ENCODE peak calls at places on chromosomes 6 and 20, in nine cellular contexts. J is cardiac muscle cell, S is AG10803, Y is AG04449, V is progenitor cell of endocrine pancreas, X is astrocyte of the spinal cord, U is heart right ventricle, R is IMR-90, E is right lobe of liver. B is an unnamed sample.

GRCh38 chr6:10528170-10528981 is 7.2 kb downstream of the GCNT2 start:
- DNase-seq in J (no peak), S (no peak), Y (no peak), V (no peak), X (peak; percentile 42), U (no peak), R (peak; percentile 55), E (peak; percentile 33), B (no peak)

GRCh38 chr20:38730167-38730988 is 6.1 kb downstream of the SLC32A1 start:
- DNase-seq in J (no peak), S (no peak), Y (no peak), V (no peak), X (no peak), U (no peak), R (no peak), E (no peak), B (no peak)

GRCh38 chr6:18432180-18432579 is 45.0 kb downstream of the RNF144B start:
- DNase-seq in J (no peak), S (peak; percentile 53), Y (peak; percentile 21), V (no peak), X (peak; percentile 69), U (no peak), R (peak; percentile 89), E (no peak), B (no peak)

GRCh38 chr20:19071442-19071717 is 141.1 kb upstream of the SLC24A3 start:
- DNase-seq in J (no peak), S (no peak), Y (no peak), V (no peak), X (no peak), U (no peak), R (no peak), E (no peak), B (no peak)

GRCh38 chr6:30816791-30817739 is 67.3 kb upstream of the DDR1 start:
- DNase-seq in J (no peak), S (no peak), Y (no peak), V (no peak), X (no peak), U (no peak), R (no peak), E (no peak), B (no peak)

GRCh38 chr6:3746119-3746691 is 5.3 kb downstream of the PXDC1 start:
- DNase-seq in J (peak; percentile 21), S (no peak), Y (no peak), V (no peak), X (no peak), U (no peak), R (no peak), E (no peak), B (no peak)

GRCh38 chr6:149190228-149190831 is 127.2 kb upstream of the TAB2 start:
- DNase-seq in J (no peak), S (no peak), Y (no peak), V (no peak), X (peak; percentile 37), U (no peak), R (peak; percentile 13), E (peak; percentile 43), B (no peak)

GRCh38 chr20:23302386-23302785 is 48.2 kb upstream of the NXT1 start:
- DNase-seq in J (no peak), S (no peak), Y (no peak), V (no peak), X (no peak), U (no peak), R (no peak), E (no peak), B (no peak)

GRCh38 chr6:149922642-149923326 is at the start of gene RAET1G:
- DNase-seq in J (peak; percentile 87), S (peak; percentile 90), Y (peak; percentile 71), V (peak; percentile 60), X (peak; percentile 93), U (peak; percentile 88), R (peak; percentile 96), E (peak; percentile 92), B (peak; percentile 76)

GRCh38 chr6:133956413-133957049 is 3.5 kb downstream of the TBPL1 start:
- DNase-seq in J (no peak), S (no peak), Y (no peak), V (no peak), X (no peak), U (no peak), R (no peak), E (no peak), B (no peak)

GRCh38 chr6:97394160-97394748 is 111.2 kb upstream of the MMS22L start:
- DNase-seq in J (peak; percentile 64), S (peak; percentile 52), Y (no peak), V (peak; percentile 21), X (peak; percentile 62), U (no peak), R (peak; percentile 57), E (no peak), B (no peak)

GRCh38 chr6:124999105-124999764 is 37.0 kb downstream of the RNF217 start:
- DNase-seq in J (peak; percentile 25), S (no peak), Y (no peak), V (no peak), X (no peak), U (no peak), R (no peak), E (no peak), B (no peak)

GRCh38 chr6:146345582-146345981 is 198.1 kb upstream of the RAB32 start:
- DNase-seq in J (no peak), S (no peak), Y (no peak), V (no peak), X (no peak), U (no peak), R (no peak), E (no peak), B (no peak)

GRCh38 chr6:39791311-39791710 is 865 bp upstream of the DAAM2 start:
- DNase-seq in J (no peak), S (peak; percentile 49), Y (no peak), V (no peak), X (peak; percentile 12), U (no peak), R (no peak), E (no peak), B (no peak)

GRCh38 chr6:135693971-135694370 is 157.5 kb upstream of the PDE7B start:
- DNase-seq in J (no peak), S (no peak), Y (no peak), V (no peak), X (no peak), U (no peak), R (no peak), E (no peak), B (no peak)

GRCh38 chr6:169962604-169963469 is 211.4 kb downstream of the ERMARD start:
- DNase-seq in J (no peak), S (no peak), Y (no peak), V (no peak), X (no peak), U (no peak), R (no peak), E (no peak), B (no peak)

GRCh38 chr6:54282186-54282585 is 26.1 kb upstream of the TINAG start:
- DNase-seq in J (no peak), S (peak; percentile 97), Y (peak; percentile 58), V (no peak), X (peak; percentile 85), U (no peak), R (peak; percentile 89), E (no peak), B (no peak)

GRCh38 chr6:9116026-9116425 is 680.7 kb upstream of the SLC35B3 start:
- DNase-seq in J (no peak), S (peak; percentile 84), Y (peak; percentile 12), V (no peak), X (peak; percentile 78), U (no peak), R (peak; percentile 79), E (no peak), B (no peak)

GRCh38 chr6:35729722-35730121 is 7.1 kb upstream of the ARMC12 start:
- DNase-seq in J (no peak), S (no peak), Y (no peak), V (no peak), X (no peak), U (no peak), R (no peak), E (no peak), B (no peak)

DNA sequence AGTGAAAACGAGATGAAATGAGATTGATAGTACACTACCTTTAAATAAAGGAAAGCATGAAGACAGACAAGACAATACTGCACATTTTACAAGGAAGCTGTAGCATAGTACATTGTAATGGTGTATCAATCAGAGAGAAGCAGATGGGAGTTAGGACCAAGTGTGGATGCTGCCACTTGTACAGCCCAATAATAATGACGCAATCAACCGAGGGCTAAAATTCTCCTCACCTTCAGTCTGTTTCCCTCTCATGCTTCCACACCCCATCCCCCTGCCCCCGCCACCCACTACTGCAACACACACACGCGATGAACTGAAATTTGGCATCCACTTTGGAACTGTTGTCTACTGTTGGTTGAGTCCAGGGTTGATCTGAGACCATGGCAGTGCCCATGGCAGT is 12.4 kb upstream of the HDGFL1 start:
- DNase-seq in J (no peak), S (no peak), Y (no peak), V (no peak), X (no peak), U (no peak), R (no peak), E (no peak), B (no peak)
- TF ChIP-seq CTCF in J (no peak), S (no peak), Y (no peak), V (no peak), X (no peak), U (no peak), R (no peak), E (no peak), B (no peak)

GRCh38 chr20:33459599-33459998 is 16.0 kb upstream of the SNTA1 start:
- DNase-seq in J (no peak), S (no peak), Y (no peak), V (no peak), X (no peak), U (no peak), R (no peak), E (no peak), B (no peak)
- TF ChIP-seq CTCF in J (no peak), S (no peak), Y (no peak), V (no peak), X (no peak), U (no peak), R (no peak), E (no peak), B (no peak)

GRCh38 chr6:129736105-129736504 is 26.1 kb upstream of the ARHGAP18 start:
- DNase-seq in J (no peak), S (no peak), Y (no peak), V (no peak), X (no peak), U (no peak), R (no peak), E (no peak), B (no peak)
- TF ChIP-seq CTCF in J (no peak), S (no peak), Y (no peak), V (no peak), X (no peak), U (no peak), R (no peak), E (no peak), B (no peak)

DNA sequence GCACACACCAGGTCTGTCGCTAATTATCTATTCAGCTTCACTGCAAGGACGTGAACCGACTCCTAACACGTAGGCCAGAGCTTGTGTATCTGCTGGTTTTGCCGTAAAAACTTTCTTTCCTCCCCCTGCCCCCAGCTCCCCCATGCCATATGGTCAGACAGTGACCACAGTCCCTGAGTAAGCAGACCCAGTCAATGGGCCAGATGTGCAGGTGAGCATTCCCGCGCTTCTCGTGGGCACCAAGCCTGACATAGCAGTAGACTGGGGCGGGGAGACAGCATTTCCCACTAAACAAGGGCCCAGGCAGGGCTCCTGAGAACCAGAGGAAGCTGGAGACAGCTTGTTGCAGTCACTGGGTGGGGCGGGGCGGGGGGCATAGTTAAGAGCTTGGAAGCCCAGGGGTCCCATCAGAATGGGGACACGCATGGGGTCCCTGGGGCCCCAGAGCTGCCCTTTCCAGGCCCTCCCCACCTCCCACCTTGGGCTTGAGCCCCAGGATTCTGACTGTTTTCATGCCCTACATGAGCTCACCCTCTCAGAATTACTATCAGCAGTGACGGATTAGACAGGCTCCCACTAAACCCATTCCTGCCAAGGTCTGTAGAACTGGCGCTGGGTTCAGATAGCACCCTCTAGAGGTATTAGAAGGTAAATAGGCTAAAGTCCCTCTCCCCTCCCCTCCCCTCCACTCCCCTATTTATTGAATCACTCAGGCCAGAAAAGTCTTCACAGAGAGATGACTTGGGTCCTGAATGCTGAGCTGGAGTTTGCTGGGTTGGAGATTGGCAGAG is 51.8 kb downstream of the CDH26 start:
- DNase-seq in J (peak; percentile 40), S (no peak), Y (no peak), V (no peak), X (no peak), U (no peak), R (no peak), E (no peak), B (no peak)
- TF ChIP-seq CTCF in J (peak; percentile 3), S (no peak), Y (no peak), V (peak; percentile 46), X (no peak), U (no peak), R (no peak), E (no peak), B (no peak)

B was measured in glutamatergic neuron.